ENCODE peak calls at places on chromosomes 1 and 21, in seven cellular contexts. L is CD8-positive, alpha-beta memory T cell; S is thoracic aorta; K is heart right ventricle; Y is Peyer's patch; O is GM23248; Q is fibroblast of lung. J is an unnamed sample.

GRCh38 chr1:88327391-88328267 is 356.4 kb upstream of the PKN2 start:
- DNase-seq in L (no peak), S (no peak), K (no peak), Y (no peak), O (peak; percentile 92), Q (peak; percentile 95), J (no peak)

GRCh38 chr1:45620588-45621500 is 3.0 kb downstream of the CCDC17 start:
- DNase-seq in L (no peak), S (no peak), K (no peak), Y (no peak), O (no peak), Q (no peak), J (no peak)

GRCh38 chr1:155697046-155697445 is 8.2 kb downstream of the DAP3 start:
- DNase-seq in L (no peak), S (no peak), K (no peak), Y (no peak), O (no peak), Q (no peak), J (no peak)

GRCh38 chr1:180309338-180309737 is 79.3 kb downstream of the LHX4 start:
- DNase-seq in L (no peak), S (no peak), K (no peak), Y (no peak), O (peak; percentile 73), Q (peak; percentile 78), J (no peak)

GRCh38 chr1:110580244-110580643 is 25.9 kb downstream of the KCNA2 start:
- DNase-seq in L (no peak), S (no peak), K (no peak), Y (no peak), O (no peak), Q (no peak), J (no peak)

GRCh38 chr1:54826226-54826816 is 25.2 kb upstream of the TTC22 start:
- DNase-seq in L (no peak), S (no peak), K (no peak), Y (no peak), O (no peak), Q (no peak), J (no peak)

GRCh38 chr1:63691672-63692425 is 82.0 kb upstream of the ROR1 start:
- DNase-seq in L (no peak), S (no peak), K (no peak), Y (no peak), O (peak; percentile 89), Q (peak; percentile 85), J (peak; percentile 11)

GRCh38 chr1:183276386-183276785 is 90.3 kb downstream of the LAMC2 start:
- DNase-seq in L (no peak), S (no peak), K (no peak), Y (no peak), O (no peak), Q (no peak), J (no peak)

GRCh38 chr1:182229451-182229850 is 162.1 kb downstream of the GLUL start:
- DNase-seq in L (no peak), S (no peak), K (no peak), Y (no peak), O (peak; percentile 39), Q (no peak), J (no peak)

GRCh38 chr21:45386728-45387371 is 18.1 kb upstream of the COL18A1 start:
- DNase-seq in L (no peak), S (no peak), K (peak; percentile 51), Y (peak; percentile 45), O (peak; percentile 93), Q (peak; percentile 90), J (no peak)

GRCh38 chr1:89808429-89809117 is 12.3 kb upstream of the LRRC8D start:
- DNase-seq in L (no peak), S (no peak), K (no peak), Y (no peak), O (peak; percentile 76), Q (peak; percentile 73), J (no peak)

GRCh38 chr1:153277852-153278251 is 18.4 kb downstream of the LORICRIN start:
- DNase-seq in L (peak; percentile 19), S (no peak), K (no peak), Y (peak; percentile 74), O (no peak), Q (no peak), J (peak; percentile 25)

GRCh38 chr21:46219591-46220239 is 8.9 kb downstream of the LSS start:
- DNase-seq in L (no peak), S (no peak), K (peak; percentile 65), Y (peak; percentile 29), O (no peak), Q (no peak), J (no peak)

GRCh38 chr1:166908942-166909341 is 32.9 kb upstream of the TADA1 start:
- DNase-seq in L (no peak), S (no peak), K (no peak), Y (no peak), O (peak; percentile 47), Q (peak; percentile 44), J (no peak)

GRCh38 chr1:85406887-85407593 is 57.9 kb downstream of the DDAH1 start:
- DNase-seq in L (no peak), S (peak; percentile 21), K (no peak), Y (no peak), O (peak; percentile 98), Q (peak; percentile 97), J (no peak)

DNA sequence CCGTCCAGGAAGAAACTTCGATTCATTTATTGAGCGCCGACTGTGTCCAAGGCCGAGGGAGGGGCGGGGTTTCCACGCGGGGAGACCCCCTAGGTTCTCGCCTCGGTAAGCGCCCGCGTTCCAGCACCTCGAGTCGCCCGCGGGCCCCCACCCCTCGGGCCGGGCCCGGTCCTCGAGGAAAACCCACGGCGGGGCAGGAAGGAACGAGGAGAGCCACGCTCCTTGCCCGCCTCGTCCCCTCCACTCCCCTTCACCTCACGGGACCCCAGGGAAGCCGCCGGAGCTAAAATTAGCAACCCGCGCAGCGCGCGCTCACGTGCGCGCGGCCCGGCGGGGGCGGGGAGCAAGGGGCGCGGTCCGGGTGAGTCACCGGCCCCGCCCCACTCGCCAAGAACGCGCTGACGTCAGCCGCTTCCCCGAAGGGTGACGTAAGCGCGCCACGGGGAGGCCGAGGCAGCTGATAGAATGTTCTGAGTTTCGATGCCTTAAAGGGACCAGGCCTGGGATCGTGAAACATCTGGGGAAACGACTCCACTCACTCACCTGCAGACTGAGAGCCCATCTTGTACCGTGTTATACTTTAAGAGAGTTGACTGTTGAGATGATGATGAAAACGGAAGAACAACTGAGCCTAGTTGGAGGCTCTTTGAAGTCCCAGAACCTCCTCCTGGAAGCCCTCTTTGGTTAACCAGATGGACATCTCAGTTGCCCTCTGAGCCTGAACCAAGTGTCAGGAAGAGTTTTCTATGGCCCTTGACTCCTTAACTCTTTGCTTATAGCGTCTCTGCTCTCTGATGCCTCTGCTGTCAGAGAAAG is 49.7 kb upstream of the ATF3 start:
- DNase-seq in L (peak; percentile 91), S (peak; percentile 62), K (peak; percentile 94), Y (peak; percentile 94), O (peak; percentile 98), Q (peak; percentile 88), J (peak; percentile 90)
- H3K27ac ChIP-seq in L (peak overlapping the region; percentile 78), S (peak overlapping the region; percentile 85), K (peak overlapping the region; percentile 98), Y (peak overlapping the region; percentile 89), O (peak overlapping the region; percentile 47), Q (peak overlapping the region; percentile 94), J (peak overlapping the region; percentile 79)

DNA sequence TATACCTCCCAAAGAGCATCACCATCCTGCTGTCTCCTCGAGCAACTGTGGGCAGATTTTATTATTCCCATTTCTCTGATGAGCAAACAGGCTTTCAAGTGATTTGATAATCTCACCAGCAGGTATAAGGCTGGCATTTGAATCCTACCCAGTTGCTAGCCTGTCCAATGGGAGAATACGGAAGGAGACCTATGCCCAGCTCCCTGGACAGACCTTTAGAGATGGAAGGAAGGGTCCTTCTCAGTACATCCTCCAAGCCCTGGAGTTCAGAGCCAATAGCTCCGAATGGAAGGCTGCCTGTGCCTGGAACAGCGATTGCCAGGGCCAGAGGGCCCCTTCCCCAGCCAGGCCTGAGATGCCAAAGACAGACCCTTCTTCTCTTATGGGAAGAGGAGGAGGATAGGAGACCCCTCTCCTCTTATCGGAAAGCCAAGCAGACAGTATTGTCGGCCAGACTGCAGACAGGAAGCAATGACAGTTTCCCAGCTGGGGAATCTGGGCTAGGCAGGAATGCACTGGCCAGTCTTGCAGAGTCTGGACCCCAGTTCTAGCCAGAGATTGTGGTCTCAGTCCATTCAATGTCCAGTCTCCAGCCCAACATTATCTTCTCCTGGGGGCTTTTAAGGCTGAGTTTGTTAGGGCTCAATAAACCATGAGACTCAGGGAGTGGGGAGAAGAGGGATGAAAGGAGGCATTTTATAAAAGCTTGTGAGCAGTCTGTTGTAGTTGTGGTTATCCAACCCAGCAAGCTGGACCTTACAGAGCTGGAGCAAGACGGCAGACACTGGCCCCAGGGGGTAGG is 2.0 kb downstream of the IFFO2 start:
- DNase-seq in L (no peak), S (no peak), K (no peak), Y (no peak), O (peak; percentile 63), Q (peak; percentile 62), J (no peak)
- H3K4me1 ChIP-seq in L (peaks cover 72% of the 10 kb centered on the region), S (peaks cover 29% of the 10 kb centered on the region), K (peaks cover 61% of the 10 kb centered on the region), Y (peaks cover 49% of the 10 kb centered on the region), O (peaks cover 50% of the 10 kb centered on the region), Q (peaks cover 29% of the 10 kb centered on the region), J (peaks cover 76% of the 10 kb centered on the region)

GRCh38 chr1:2810899-2811525 is 9.5 kb upstream of the TTC34 start:
- DNase-seq in L (no peak), S (no peak), K (no peak), Y (no peak), O (no peak), Q (no peak), J (no peak)

GRCh38 chr1:2808831-2809605 is 7.5 kb upstream of the TTC34 start:
- DNase-seq in L (no peak), S (no peak), K (no peak), Y (no peak), O (no peak), Q (no peak), J (no peak)

GRCh38 chr1:2810281-2810680 is 8.8 kb upstream of the TTC34 start:
- DNase-seq in L (no peak), S (no peak), K (no peak), Y (no peak), O (no peak), Q (no peak), J (no peak)

GRCh38 chr1:2808386-2808705 is 6.9 kb upstream of the TTC34 start:
- DNase-seq in L (no peak), S (no peak), K (no peak), Y (no peak), O (no peak), Q (no peak), J (no peak)

DNA sequence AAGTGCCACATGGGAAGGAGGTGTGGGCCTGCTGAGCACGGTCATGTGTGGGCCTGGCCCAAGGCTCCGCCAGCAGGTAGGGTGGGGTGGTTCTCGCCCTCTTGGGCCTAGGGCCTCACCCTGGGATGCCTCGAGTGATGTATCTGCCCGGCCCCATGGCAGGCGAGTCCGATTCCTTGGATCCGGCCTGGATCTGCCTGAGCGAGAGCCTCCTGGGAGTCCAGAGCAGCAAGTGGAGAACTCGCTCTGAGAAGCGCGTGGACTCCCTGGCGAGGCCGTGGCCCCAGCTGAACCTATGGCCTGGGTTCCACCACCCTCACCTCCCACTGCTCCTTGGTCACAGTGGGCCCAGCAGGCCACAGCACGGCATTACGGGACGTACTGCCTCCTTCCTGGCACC is 8.2 kb upstream of the TTC34 start:
- DNase-seq in L (no peak), S (no peak), K (no peak), Y (no peak), O (no peak), Q (no peak), J (no peak)
- H3K9me3 ChIP-seq in L (no peaks in the 10 kb centered on the region), S (no peaks in the 10 kb centered on the region), K (no peaks in the 10 kb centered on the region), Y (no peaks in the 10 kb centered on the region), O (no peaks in the 10 kb centered on the region), Q (no peaks in the 10 kb centered on the region), J (no peaks in the 10 kb centered on the region)

DNA sequence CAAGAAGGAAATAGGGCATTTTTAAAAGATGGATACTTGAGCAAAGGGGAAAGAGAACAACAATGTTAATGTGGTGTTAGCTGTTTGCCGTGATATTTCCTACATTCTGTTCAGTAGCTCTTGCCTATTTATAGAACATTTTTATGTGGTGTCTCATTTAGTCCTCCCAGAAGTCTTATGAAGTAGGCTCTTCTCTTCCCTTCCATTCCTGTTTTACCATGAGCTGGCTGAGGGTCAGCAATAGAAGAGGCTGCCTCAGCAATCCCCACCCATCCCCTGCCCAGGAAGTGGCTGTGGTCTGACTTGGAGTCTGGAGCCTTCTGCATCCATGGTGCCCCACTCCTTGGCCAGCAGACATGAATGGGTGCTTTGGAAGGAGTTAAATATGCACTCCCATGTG is 60.1 kb downstream of the KIAA0040 start:
- DNase-seq in L (no peak), S (no peak), K (no peak), Y (no peak), O (peak; percentile 77), Q (peak; percentile 65), J (no peak)
- H3K27ac ChIP-seq in L (no peak overlapping the region), S (no peak overlapping the region), K (no peak overlapping the region), Y (peak overlapping the region; percentile 65), O (peak overlapping the region; percentile 32), Q (no peak overlapping the region), J (no peak overlapping the region)

J was measured in CD4-positive, alpha-beta memory T cell.